ENCODE peak calls at places on chromosomes 2 and 18, in four cellular contexts. One of them, this sample, is unnamed.

GRCh38 chr2:181779288-181779871 is 99.1 kb upstream of the NEUROD1 start:
- DNase-seq in GM12878: no peak
- DNase-seq in HepG2: no peak
- DNase-seq in H1: no peak
- DNase-seq in this sample: no peak

GRCh38 chr2:148900350-148900749 is 25.3 kb downstream of the KIF5C start:
- DNase-seq in GM12878: no peak
- DNase-seq in HepG2: no peak
- DNase-seq in H1: no peak
- DNase-seq in this sample: no peak

GRCh38 chr2:151774506-151774905 is 40.2 kb upstream of the NEB start:
- DNase-seq in GM12878: no peak
- DNase-seq in HepG2: no peak
- DNase-seq in H1: no peak
- DNase-seq in this sample: no peak

GRCh38 chr2:3483227-3483985 is 35.9 kb downstream of the ADI1 start:
- DNase-seq in GM12878: no peak
- DNase-seq in HepG2: no peak
- DNase-seq in H1: peak; percentile 83
- DNase-seq in this sample: no peak

GRCh38 chr2:222295368-222296041 is 3.3 kb downstream of the PAX3 start:
- DNase-seq in GM12878: no peak
- DNase-seq in HepG2: no peak
- DNase-seq in H1: peak; percentile 63
- DNase-seq in this sample: no peak

GRCh38 chr2:159706385-159706980 is 5.8 kb upstream of the MARCHF7 start:
- DNase-seq in GM12878: no peak
- DNase-seq in HepG2: no peak
- DNase-seq in H1: no peak
- DNase-seq in this sample: no peak

GRCh38 chr2:178796079-178796677 is 11.0 kb downstream of the TTN start:
- DNase-seq in GM12878: no peak
- DNase-seq in HepG2: peak; percentile 10
- DNase-seq in H1: no peak
- DNase-seq in this sample: peak; percentile 6

GRCh38 chr2:216274194-216274593 is 98.1 kb downstream of the MARCHF4 start:
- DNase-seq in GM12878: no peak
- DNase-seq in HepG2: no peak
- DNase-seq in H1: no peak
- DNase-seq in this sample: no peak

GRCh38 chr2:42191285-42192009 is 22.3 kb downstream of the EML4 start:
- DNase-seq in GM12878: no peak
- DNase-seq in HepG2: peak; percentile 99
- DNase-seq in H1: no peak
- DNase-seq in this sample: no peak

GRCh38 chr2:164625378-164625971 is 4.2 kb upstream of the GRB14 start:
- DNase-seq in GM12878: no peak
- DNase-seq in HepG2: no peak
- DNase-seq in H1: no peak
- DNase-seq in this sample: no peak

GRCh38 chr2:545228-545627 is 132.0 kb downstream of the TMEM18 start:
- DNase-seq in GM12878: no peak
- DNase-seq in HepG2: no peak
- DNase-seq in H1: no peak
- DNase-seq in this sample: no peak

GRCh38 chr2:109284816-109285215 is 155.8 kb downstream of the SH3RF3 start:
- DNase-seq in GM12878: no peak
- DNase-seq in HepG2: no peak
- DNase-seq in H1: no peak
- DNase-seq in this sample: no peak

GRCh38 chr2:149388120-149388816 is 57.9 kb downstream of the LYPD6 start:
- DNase-seq in GM12878: no peak
- DNase-seq in HepG2: no peak
- DNase-seq in H1: no peak
- DNase-seq in this sample: no peak

GRCh38 chr2:230913406-230913805 is 11.6 kb downstream of the GPR55 start:
- DNase-seq in GM12878: no peak
- DNase-seq in HepG2: peak; percentile 40
- DNase-seq in H1: no peak
- DNase-seq in this sample: no peak

GRCh38 chr2:161415041-161415440 is 1.1 kb upstream of the TBR1 start:
- DNase-seq in GM12878: no peak
- DNase-seq in HepG2: no peak
- DNase-seq in H1: no peak
- DNase-seq in this sample: no peak

GRCh38 chr2:31090188-31090587 is 48.1 kb downstream of the GALNT14 start:
- DNase-seq in GM12878: no peak
- DNase-seq in HepG2: no peak
- DNase-seq in H1: no peak
- DNase-seq in this sample: no peak

GRCh38 chr2:85792783-85793441 is 39.1 kb downstream of the ATOH8 start:
- DNase-seq in GM12878: no peak
- DNase-seq in HepG2: no peak
- DNase-seq in H1: no peak
- DNase-seq in this sample: no peak

GRCh38 chr18:25561923-25562322 is 210.0 kb upstream of the ZNF521 start:
- DNase-seq in GM12878: no peak
- DNase-seq in HepG2: peak; percentile 12
- DNase-seq in H1: no peak
- DNase-seq in this sample: peak; percentile 2

GRCh38 chr2:64526034-64526433 is 1.9 kb downstream of the AFTPH start:
- DNase-seq in GM12878: no peak
- DNase-seq in HepG2: no peak
- DNase-seq in H1: no peak
- DNase-seq in this sample: no peak

GRCh38 chr2:210475726-210476125 is 833 bp downstream of the LANCL1 start:
- DNase-seq in GM12878: no peak
- DNase-seq in HepG2: no peak
- DNase-seq in H1: no peak
- DNase-seq in this sample: no peak

GRCh38 chr2:211331736-211332135 is 775.3 kb downstream of the CPS1 start:
- DNase-seq in GM12878: no peak
- DNase-seq in HepG2: no peak
- DNase-seq in H1: no peak
- DNase-seq in this sample: peak; percentile 74

GRCh38 chr18:67520276-67521035 is 3.9 kb upstream of the DSEL start:
- DNase-seq in GM12878: no peak
- DNase-seq in HepG2: no peak
- DNase-seq in H1: no peak
- DNase-seq in this sample: no peak

GRCh38 chr2:217512728-217513127 is 490.1 kb downstream of the TNS1 start:
- DNase-seq in GM12878: no peak
- DNase-seq in HepG2: no peak
- DNase-seq in H1: no peak
- DNase-seq in this sample: no peak

GRCh38 chr2:9263388-9263787 is 56.8 kb downstream of the ASAP2 start:
- DNase-seq in GM12878: no peak
- DNase-seq in HepG2: no peak
- DNase-seq in H1: no peak
- DNase-seq in this sample: no peak
- H3K4me3 ChIP-seq in GM12878: no peak overlapping the region
- H3K4me3 ChIP-seq in HepG2: no peak overlapping the region
- H3K4me3 ChIP-seq in H1: no peak overlapping the region
- H3K4me3 ChIP-seq in this sample: no peak overlapping the region

DNA sequence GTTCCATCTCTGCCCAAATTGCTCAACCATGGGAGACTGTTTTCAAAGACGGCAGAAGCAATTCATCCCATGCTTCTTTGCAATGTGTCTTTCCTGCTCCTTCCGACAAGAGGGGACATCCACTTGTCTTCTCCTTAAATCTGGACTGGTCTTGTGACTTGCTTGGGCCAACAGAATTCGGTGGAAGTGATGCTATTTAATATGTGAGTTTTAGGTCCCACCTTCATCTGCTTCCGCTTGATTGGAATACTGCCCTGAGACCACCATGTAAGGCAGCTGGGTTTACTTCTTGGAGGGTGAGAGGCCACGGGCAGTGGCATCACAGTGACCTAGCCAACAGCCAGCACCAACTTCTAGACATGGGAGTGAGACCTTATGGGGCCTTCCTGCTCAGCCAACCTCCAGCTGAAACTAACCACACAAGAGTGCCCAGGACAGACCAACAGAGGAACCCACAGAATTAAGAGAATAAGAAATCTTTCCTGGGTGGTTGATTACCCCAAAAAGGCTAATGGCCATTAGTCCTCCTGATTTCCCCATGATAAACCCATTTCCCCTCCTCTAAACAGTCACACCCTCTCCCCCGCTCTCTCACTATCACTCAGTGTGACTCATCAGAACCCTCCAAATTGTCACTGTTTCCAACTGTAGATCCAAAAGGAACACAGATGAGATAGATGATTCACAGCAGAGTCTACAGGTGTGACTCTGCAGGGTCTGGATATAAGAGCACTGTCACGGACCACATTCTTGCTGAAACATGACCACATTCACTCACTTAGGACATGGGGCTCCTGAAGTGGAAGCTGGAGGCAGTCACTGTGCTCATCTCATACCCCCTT is 16.2 kb upstream of the RHOB start:
- DNase-seq in GM12878: no peak
- DNase-seq in HepG2: no peak
- DNase-seq in H1: no peak
- DNase-seq in this sample: no peak
- TF ChIP-seq SUZ12 in GM12878: no peak
- TF ChIP-seq SUZ12 in HepG2: no peak
- TF ChIP-seq SUZ12 in H1: no peak
- TF ChIP-seq SUZ12 in this sample: no peak

DNA sequence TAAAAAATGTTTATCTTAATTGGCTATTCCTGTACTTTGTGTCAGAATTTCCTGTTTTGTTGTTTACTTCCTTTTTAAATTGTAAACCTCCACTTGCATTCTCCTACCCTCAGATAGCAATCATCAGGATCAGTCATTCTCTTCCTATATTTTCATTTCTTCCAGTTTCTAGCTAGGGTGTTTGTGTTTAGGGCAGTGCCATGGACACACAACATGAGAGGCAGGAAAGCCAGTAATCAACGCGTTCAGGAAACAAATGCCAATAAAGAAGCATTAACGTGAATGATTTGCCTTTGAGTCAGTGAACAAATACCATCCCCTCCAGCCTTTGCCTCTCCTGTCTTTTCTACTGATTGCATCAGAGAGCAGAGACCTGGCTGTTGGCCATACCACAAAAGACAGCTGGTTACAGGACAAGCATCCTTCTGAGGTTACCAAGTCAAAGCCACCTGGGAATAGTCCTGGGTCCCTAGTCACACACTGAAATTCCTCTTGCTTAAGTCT is 56.7 kb upstream of the FHL2 start:
- DNase-seq in GM12878: no peak
- DNase-seq in HepG2: peak; percentile 70
- DNase-seq in H1: no peak
- DNase-seq in this sample: no peak
- TF ChIP-seq ZNF274 in GM12878: no peak
- TF ChIP-seq ZNF274 in HepG2: no peak
- TF ChIP-seq ZNF274 in H1: no peak
- TF ChIP-seq ZNF274 in this sample: no peak

GRCh38 chr2:182972548-182972942 is 65.7 kb downstream of the NCKAP1 start:
- DNase-seq in GM12878: no peak
- DNase-seq in HepG2: no peak
- DNase-seq in H1: no peak
- DNase-seq in this sample: no peak
- H3K4me3 ChIP-seq in GM12878: no peak overlapping the region
- H3K4me3 ChIP-seq in HepG2: no peak overlapping the region
- H3K4me3 ChIP-seq in H1: no peak overlapping the region
- H3K4me3 ChIP-seq in this sample: no peak overlapping the region

DNA sequence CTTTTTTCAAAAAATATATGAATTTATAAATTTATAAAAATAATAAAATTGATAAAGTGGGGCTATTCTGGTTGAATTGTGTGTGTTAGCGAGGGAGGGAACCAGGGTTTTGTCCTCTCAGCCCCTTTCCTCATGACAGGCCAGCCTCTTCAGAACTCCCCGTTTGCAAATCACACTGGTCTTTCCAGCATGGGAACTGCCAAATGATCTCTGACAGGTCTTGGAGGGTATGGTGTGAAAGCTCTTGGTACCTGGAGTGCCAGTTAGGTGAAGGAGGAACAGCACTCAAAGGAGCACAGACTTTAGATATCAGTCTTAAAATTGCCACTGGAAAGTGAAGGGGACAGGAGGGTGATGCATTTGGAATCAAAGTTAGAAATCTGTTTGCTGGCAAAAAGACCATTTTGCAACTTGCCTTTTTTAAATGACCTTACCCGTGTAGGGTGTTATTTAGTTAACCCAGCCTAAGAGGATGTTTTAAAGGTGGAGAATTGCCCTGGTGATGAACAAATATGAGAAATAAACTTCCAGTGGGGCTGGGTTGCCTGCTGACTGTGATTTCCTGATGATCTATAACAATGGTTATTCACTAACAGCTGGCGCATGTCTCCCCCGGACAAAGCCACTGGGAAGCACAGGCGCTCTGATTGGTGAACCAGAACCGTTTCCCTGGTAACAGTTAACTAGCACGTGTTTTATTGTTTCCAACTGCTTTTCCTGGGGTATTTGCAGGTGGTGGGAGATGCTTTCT is 85.3 kb upstream of the EFEMP1 start:
- DNase-seq in GM12878: no peak
- DNase-seq in HepG2: no peak
- DNase-seq in H1: peak; percentile 62
- DNase-seq in this sample: peak; percentile 49
- TF ChIP-seq SUZ12 in GM12878: no peak
- TF ChIP-seq SUZ12 in HepG2: no peak
- TF ChIP-seq SUZ12 in H1: no peak
- TF ChIP-seq SUZ12 in this sample: no peak

DNA sequence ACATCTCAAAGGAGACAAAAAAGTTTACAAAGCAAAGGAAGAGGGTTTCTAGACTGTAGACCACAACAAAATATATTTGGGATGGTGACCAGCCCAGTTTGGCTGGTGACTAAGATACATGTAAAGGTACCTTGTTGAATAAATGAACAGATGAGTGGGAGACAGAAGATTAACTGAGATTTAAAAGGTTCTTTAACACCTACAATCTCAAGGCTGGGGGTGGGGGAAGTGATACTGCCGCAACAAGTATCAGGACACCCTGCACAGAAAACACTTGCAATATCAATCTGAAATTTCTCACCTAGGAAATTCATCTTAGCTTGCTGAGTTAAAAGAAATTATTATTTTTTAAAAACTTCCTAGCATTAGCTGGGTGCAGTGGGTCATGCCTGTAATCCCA is 8.3 kb downstream of the RNF149 start:
- DNase-seq in GM12878: no peak
- DNase-seq in HepG2: no peak
- DNase-seq in H1: no peak
- DNase-seq in this sample: no peak
- TF ChIP-seq ZNF274 in GM12878: no peak
- TF ChIP-seq ZNF274 in HepG2: no peak
- TF ChIP-seq ZNF274 in H1: no peak
- TF ChIP-seq ZNF274 in this sample: no peak